ENCODE peak calls at places on chromosomes 11 and 22, in four cellular contexts. A, Z, L and W are unnamed samples.

GRCh38 chr22:22710719-22711531 is 66.5 kb downstream of the GGTLC2 start:
- DNase-seq in A (no peak), Z (peak), L (peak), W (peak)

GRCh38 chr22:45124176-45124857 is 39.4 kb upstream of the NUP50 start:
- DNase-seq in A (no peak), Z (no peak), L (no peak), W (no peak)

GRCh38 chr11:3810951-3811350 is 2.6 kb downstream of the PGAP2 start:
- DNase-seq in A (no peak), Z (no peak), L (no peak), W (no peak)

GRCh38 chr11:11218287-11218986 is 134.6 kb downstream of the CSNK2A3 start:
- DNase-seq in A (peak), Z (no peak), L (no peak), W (no peak)

GRCh38 chr22:49373289-49373666 is 454.4 kb downstream of the BRD1 start:
- DNase-seq in A (no peak), Z (no peak), L (no peak), W (peak)

GRCh38 chr11:20397281-20397680 is 9.8 kb downstream of the PRMT3 start:
- DNase-seq in A (peak), Z (no peak), L (no peak), W (peak)

GRCh38 chr11:68454767-68455166 is 5.8 kb upstream of the PPP6R3 start:
- DNase-seq in A (no peak), Z (no peak), L (peak), W (no peak)

GRCh38 chr22:39959640-39960447 is at the start of gene TMA7B:
- DNase-seq in A (peak), Z (no peak), L (peak), W (peak)

GRCh38 chr22:25373961-25374360 is 154.5 kb downstream of the CRYBB2 start:
- DNase-seq in A (no peak), Z (no peak), L (no peak), W (no peak)

GRCh38 chr11:118799372-118799771 is 8.4 kb upstream of the DDX6 start:
- DNase-seq in A (no peak), Z (no peak), L (no peak), W (no peak)

GRCh38 chr11:61103851-61104423 is 1.6 kb downstream of the CD5 start:
- DNase-seq in A (no peak), Z (no peak), L (no peak), W (no peak)

GRCh38 chr11:116707250-116707649 is 65.5 kb downstream of the BUD13 start:
- DNase-seq in A (no peak), Z (no peak), L (no peak), W (no peak)

GRCh38 chr11:73203322-73203721 is 14.8 kb upstream of the P2RY2 start:
- DNase-seq in A (no peak), Z (no peak), L (no peak), W (no peak)

GRCh38 chr11:79610139-79610538 is 169.3 kb upstream of the TENM4 start:
- DNase-seq in A (no peak), Z (no peak), L (no peak), W (no peak)

GRCh38 chr11:68724293-68724692 is 27.0 kb downstream of the TESMIN start:
- DNase-seq in A (no peak), Z (no peak), L (no peak), W (no peak)

GRCh38 chr11:68942090-68942620 is 38.5 kb downstream of the IGHMBP2 start:
- DNase-seq in A (no peak), Z (no peak), L (no peak), W (no peak)

GRCh38 chr11:111788051-111788450 is 21.9 kb upstream of the PPP2R1B start:
- DNase-seq in A (no peak), Z (no peak), L (no peak), W (no peak)

GRCh38 chr11:111788464-111788863 is 22.3 kb upstream of the PPP2R1B start:
- DNase-seq in A (no peak), Z (no peak), L (no peak), W (no peak)

GRCh38 chr11:111785076-111785475 is 18.9 kb upstream of the PPP2R1B start:
- DNase-seq in A (no peak), Z (no peak), L (no peak), W (no peak)

GRCh38 chr11:111782109-111782784 is 16.1 kb upstream of the PPP2R1B start:
- DNase-seq in A (no peak), Z (no peak), L (no peak), W (no peak)

DNA sequence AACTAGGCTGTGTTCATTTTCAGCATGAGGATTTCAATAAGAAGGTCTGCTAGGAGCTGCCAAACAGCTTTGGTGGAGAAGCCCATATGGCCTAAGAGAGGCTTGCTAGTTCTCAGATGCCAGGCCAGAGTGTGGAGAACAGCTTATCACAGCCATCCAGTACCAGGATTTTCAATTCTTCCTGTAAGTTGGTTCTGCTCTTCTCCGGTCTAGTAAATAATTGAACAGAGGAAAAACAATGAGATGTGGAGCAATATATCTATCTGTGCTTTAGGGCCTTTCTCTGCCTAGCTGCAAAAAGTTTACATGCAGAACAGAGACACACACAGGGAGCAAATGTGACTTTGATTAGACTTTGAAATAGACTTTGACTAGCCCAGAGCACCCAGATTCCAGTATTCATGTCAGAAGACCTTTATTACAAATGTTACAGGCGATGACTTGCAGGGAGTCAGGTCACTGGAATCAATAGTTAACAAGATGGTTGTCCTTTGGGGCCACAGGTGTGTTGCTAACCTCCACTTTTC is 19.8 kb upstream of the PPP2R1B start:
- DNase-seq in A (no peak), Z (no peak), L (no peak), W (no peak)
- TF ChIP-seq CTCF in A (no peak), Z (no peak), L (no peak), W (no peak)

DNA sequence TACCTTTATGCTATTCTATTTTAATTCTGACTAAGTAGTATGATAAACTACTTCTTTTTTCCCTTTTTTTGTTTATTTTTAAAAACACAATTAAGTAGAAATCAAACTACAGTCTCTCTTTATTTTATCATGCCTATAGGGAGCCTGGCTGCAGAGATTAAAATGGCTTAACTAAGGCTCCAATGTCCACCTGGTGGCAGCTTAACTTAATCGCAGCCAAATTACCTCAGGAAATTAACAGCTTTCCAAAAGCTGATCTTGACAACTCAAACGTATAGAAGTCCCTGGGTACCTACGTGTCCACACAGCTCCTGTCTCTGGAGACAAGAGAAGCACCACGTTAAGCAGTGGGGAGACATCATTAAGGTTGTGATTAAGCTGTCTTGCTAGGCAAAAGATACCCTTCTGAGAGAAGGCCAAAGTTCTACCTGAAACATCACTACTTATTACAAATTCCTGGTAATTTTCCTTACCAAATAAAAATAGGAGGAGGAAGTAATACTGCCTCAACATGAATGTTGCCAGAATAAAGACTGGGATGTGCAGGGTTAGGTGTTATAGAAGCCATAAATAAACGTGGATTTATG is 63.2 kb upstream of the SNX19 start:
- DNase-seq in A (no peak), Z (no peak), L (no peak), W (peak)
- TF ChIP-seq CTCF in A (peak), Z (peak), L (peak), W (peak)

GRCh38 chr11:112582366-112582765 is 321.7 kb upstream of the PLET1 start:
- DNase-seq in A (no peak), Z (no peak), L (no peak), W (no peak)

GRCh38 chr11:112583246-112583893 is 322.7 kb upstream of the PLET1 start:
- DNase-seq in A (no peak), Z (no peak), L (no peak), W (no peak)

GRCh38 chr11:112581747-112582146 is 321.1 kb upstream of the PLET1 start:
- DNase-seq in A (no peak), Z (no peak), L (no peak), W (no peak)

GRCh38 chr11:112587664-112588063 is 327.0 kb upstream of the PLET1 start:
- DNase-seq in A (no peak), Z (no peak), L (no peak), W (no peak)

GRCh38 chr11:112584674-112585073 is 324.0 kb upstream of the PLET1 start:
- DNase-seq in A (no peak), Z (no peak), L (peak), W (peak)
- TF ChIP-seq CTCF in A (peak), Z (no peak), L (peak), W (peak)

GRCh38 chr11:9990221-9990973 is 303.6 kb downstream of the SBF2 start:
- DNase-seq in A (no peak), Z (no peak), L (no peak), W (no peak)
- TF ChIP-seq CTCF in A (no peak), Z (no peak), L (peak), W (no peak)

DNA sequence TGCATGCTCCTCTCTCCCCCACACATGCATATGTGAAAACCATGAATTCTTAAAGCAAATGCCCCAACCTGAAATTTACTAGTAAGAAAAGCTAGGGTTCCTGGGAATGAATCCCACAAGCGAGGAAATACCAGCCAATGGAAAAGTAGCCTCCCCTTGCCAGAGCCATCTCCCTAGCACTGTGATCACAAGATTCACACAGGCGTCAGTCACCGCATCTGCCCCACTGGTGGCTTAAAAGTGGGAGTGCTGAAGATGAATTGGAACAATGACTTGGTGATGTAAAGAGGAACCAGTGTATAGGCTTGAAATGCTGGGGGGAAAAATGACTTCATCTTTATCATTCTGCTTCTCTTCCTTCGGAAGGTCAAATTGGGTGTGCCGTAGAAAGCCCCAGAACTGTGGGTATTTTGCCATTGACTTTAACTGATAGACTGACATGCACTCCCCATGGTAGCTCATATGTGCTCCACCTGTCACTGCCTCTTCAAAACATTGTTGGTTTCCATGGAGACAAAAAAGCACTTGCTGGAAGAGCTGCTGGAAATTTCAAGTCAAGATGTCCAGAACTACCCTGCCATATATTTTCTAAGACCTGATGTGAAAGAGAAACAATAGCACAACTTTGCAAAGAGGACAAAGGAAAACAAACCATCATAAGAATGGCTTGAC is 19.2 kb upstream of the ASPHD2 start:
- DNase-seq in A (no peak), Z (no peak), L (no peak), W (no peak)
- TF ChIP-seq CTCF in A (no peak), Z (no peak), L (no peak), W (no peak)

GRCh38 chr11:49221112-49221511 is 12.7 kb upstream of the FOLH1 start:
- DNase-seq in A (no peak), Z (no peak), L (no peak), W (no peak)
- TF ChIP-seq CTCF in A (no peak), Z (no peak), L (no peak), W (no peak)

DNA sequence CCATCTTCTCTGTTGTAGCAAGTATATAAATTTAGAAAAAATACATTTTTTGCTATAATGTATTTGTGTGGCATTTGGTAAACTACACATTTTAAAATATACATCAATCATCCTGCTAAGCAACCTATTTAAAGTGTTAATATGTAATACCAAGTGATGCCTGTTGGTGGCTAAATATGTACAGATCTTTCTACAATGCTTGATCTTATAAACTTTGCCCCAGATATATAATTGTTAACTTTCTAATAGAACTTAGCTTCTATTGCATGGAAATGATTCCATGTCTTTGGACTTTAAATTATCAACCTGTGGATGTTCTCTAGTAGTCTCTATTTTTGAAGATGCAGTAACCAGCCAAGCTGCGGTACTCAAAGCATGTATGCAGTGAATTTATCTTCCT is 1260.4 kb upstream of the RAG2 start:
- DNase-seq in A (no peak), Z (no peak), L (no peak), W (no peak)
- TF ChIP-seq CTCF in A (no peak), Z (peak), L (peak), W (peak)